ENCODE peak calls at places on chromosomes 6 and 20, in eight cellular contexts. C is kidney epithelial cell, Q is left ventricle myocardium superior, N is HFFc6, V is GM23338, F is Daoy, X is lower lobe of right lung, A is WTC11. W is an unnamed sample.

GRCh38 chr20:44092551-44093248 is 94.3 kb downstream of the JPH2 start:
- DNase-seq in C (no peak), Q (no peak), N (peak; percentile 54), V (peak; percentile 83), F (peak; percentile 27), X (no peak), A (no peak), W (no peak)

GRCh38 chr6:127879685-127880084 is 21.2 kb downstream of the THEMIS start:
- DNase-seq in C (no peak), Q (peak; percentile 14), N (peak; percentile 28), V (peak; percentile 93), F (peak; percentile 43), X (no peak), A (peak; percentile 81), W (peak; percentile 42)

GRCh38 chr6:38095054-38095453 is 275.5 kb downstream of the ZFAND3 start:
- DNase-seq in C (peak; percentile 18), Q (no peak), N (peak; percentile 44), V (no peak), F (no peak), X (no peak), A (no peak), W (no peak)

GRCh38 chr6:43078651-43079050 is 2.5 kb downstream of the PTK7 start:
- DNase-seq in C (no peak), Q (no peak), N (peak; percentile 69), V (no peak), F (no peak), X (no peak), A (no peak), W (no peak)

GRCh38 chr6:118581489-118581959 is 33.4 kb downstream of the PLN start:
- DNase-seq in C (peak; percentile 9), Q (no peak), N (peak; percentile 85), V (no peak), F (no peak), X (no peak), A (no peak), W (no peak)

GRCh38 chr6:158060447-158061360 is 79.0 kb downstream of the SYNJ2 start:
- DNase-seq in C (no peak), Q (peak; percentile 88), N (peak; percentile 98), V (peak; percentile 64), F (peak; percentile 96), X (peak; percentile 79), A (no peak), W (no peak)

GRCh38 chr6:170281331-170282292 is 9.3 kb downstream of the DLL1 start:
- DNase-seq in C (no peak), Q (no peak), N (no peak), V (no peak), F (no peak), X (no peak), A (no peak), W (peak; percentile 54)

GRCh38 chr20:11529046-11529445 is 388.6 kb upstream of the BTBD3 start:
- DNase-seq in C (no peak), Q (no peak), N (no peak), V (no peak), F (no peak), X (no peak), A (no peak), W (no peak)

GRCh38 chr20:61287583-61287982 is 35.5 kb downstream of the CDH4 start:
- DNase-seq in C (no peak), Q (no peak), N (no peak), V (no peak), F (no peak), X (no peak), A (no peak), W (no peak)

GRCh38 chr20:46308258-46309157 is at the start of gene CDH22:
- DNase-seq in C (no peak), Q (peak; percentile 55), N (peak; percentile 11), V (peak; percentile 84), F (peak; percentile 77), X (peak; percentile 56), A (peak; percentile 66), W (peak; percentile 94)

GRCh38 chr6:143410859-143411270 is 39.6 kb downstream of the ADAT2 start:
- DNase-seq in C (no peak), Q (no peak), N (peak; percentile 67), V (no peak), F (peak; percentile 41), X (no peak), A (no peak), W (no peak)

GRCh38 chr6:161748535-161749386 is 474.9 kb upstream of the AGPAT4 start:
- DNase-seq in C (no peak), Q (peak; percentile 61), N (no peak), V (peak; percentile 96), F (peak; percentile 54), X (no peak), A (peak; percentile 87), W (peak; percentile 78)

GRCh38 chr20:25341716-25342680 is 48.6 kb downstream of the ABHD12 start:
- DNase-seq in C (no peak), Q (no peak), N (peak; percentile 63), V (peak; percentile 32), F (no peak), X (no peak), A (no peak), W (peak; percentile 25)

GRCh38 chr6:22886881-22887581 is 317.7 kb downstream of the HDGFL1 start:
- DNase-seq in C (no peak), Q (no peak), N (peak; percentile 53), V (no peak), F (peak; percentile 72), X (no peak), A (no peak), W (no peak)

GRCh38 chr20:43941476-43942212 is 27.0 kb downstream of the TOX2 start:
- DNase-seq in C (no peak), Q (no peak), N (no peak), V (no peak), F (peak; percentile 51), X (no peak), A (no peak), W (no peak)

GRCh38 chr6:139753198-139753861 is 378.9 kb upstream of the CITED2 start:
- DNase-seq in C (peak; percentile 55), Q (no peak), N (peak; percentile 87), V (peak; percentile 20), F (no peak), X (no peak), A (no peak), W (no peak)

GRCh38 chr6:105192707-105193465 is 13.1 kb upstream of the POPDC3 start:
- DNase-seq in C (no peak), Q (no peak), N (peak; percentile 71), V (no peak), F (peak; percentile 42), X (no peak), A (no peak), W (no peak)

GRCh38 chr6:30143780-30144179 is 7.8 kb downstream of the TRIM40 start:
- DNase-seq in C (no peak), Q (no peak), N (no peak), V (no peak), F (no peak), X (no peak), A (no peak), W (no peak)

GRCh38 chr20:25360631-25361286 is 29.9 kb downstream of the ABHD12 start:
- DNase-seq in C (no peak), Q (no peak), N (no peak), V (no peak), F (peak; percentile 25), X (no peak), A (no peak), W (peak; percentile 35)

GRCh38 chr6:3744901-3745470 is 6.5 kb downstream of the PXDC1 start:
- DNase-seq in C (no peak), Q (no peak), N (no peak), V (no peak), F (no peak), X (no peak), A (no peak), W (no peak)

GRCh38 chr6:125154184-125155135 is 887 bp downstream of the TPD52L1 start:
- DNase-seq in C (no peak), Q (peak; percentile 54), N (no peak), V (peak; percentile 69), F (peak; percentile 26), X (peak; percentile 57), A (peak; percentile 42), W (peak; percentile 66)

GRCh38 chr20:63106108-63106764 is 99.5 kb upstream of the BHLHE23 start:
- DNase-seq in C (no peak), Q (peak; percentile 49), N (no peak), V (no peak), F (peak; percentile 44), X (no peak), A (no peak), W (no peak)

GRCh38 chr20:50958733-50959542 is at the start of gene MOCS3:
- DNase-seq in C (peak; percentile 63), Q (peak; percentile 77), N (peak; percentile 88), V (peak; percentile 91), F (peak; percentile 86), X (peak; percentile 86), A (peak; percentile 66), W (peak; percentile 85)

GRCh38 chr6:143517447-143517773 is 5.9 kb upstream of the FUCA2 start:
- DNase-seq in C (no peak), Q (no peak), N (no peak), V (no peak), F (no peak), X (no peak), A (no peak), W (no peak)

GRCh38 chr6:143549630-143550268 is 38.2 kb upstream of the FUCA2 start:
- DNase-seq in C (no peak), Q (no peak), N (no peak), V (no peak), F (no peak), X (no peak), A (no peak), W (no peak)

GRCh38 chr6:34150766-34151165 is 4.9 kb upstream of the GRM4 start:
- DNase-seq in C (no peak), Q (no peak), N (no peak), V (no peak), F (no peak), X (no peak), A (peak; percentile 17), W (peak; percentile 58)

GRCh38 chr6:133551847-133552331 is 310.7 kb downstream of the EYA4 start:
- DNase-seq in C (peak; percentile 72), Q (peak; percentile 60), N (peak; percentile 95), V (no peak), F (peak; percentile 96), X (peak; percentile 66), A (no peak), W (peak; percentile 6)

GRCh38 chr6:159789377-159790148 is at the start of gene TCP1:
- DNase-seq in C (peak; percentile 98), Q (peak; percentile 99), N (peak; percentile 100), V (peak; percentile 100), F (peak; percentile 100), X (peak; percentile 100), A (peak; percentile 99), W (peak; percentile 96)

GRCh38 chr6:52306972-52307849 is 22.7 kb upstream of the MCM3 start:
- DNase-seq in C (no peak), Q (no peak), N (no peak), V (peak; percentile 74), F (no peak), X (peak; percentile 75), A (peak; percentile 52), W (peak; percentile 72)

GRCh38 chr6:81988446-81988845 is 236.0 kb upstream of the TENT5A start:
- DNase-seq in C (no peak), Q (no peak), N (no peak), V (no peak), F (no peak), X (no peak), A (no peak), W (no peak)